ENCODE peak calls at places on chromosomes 4 and X, in ten cellular contexts. W, R, V, K, I, T, B, E, U and N are unnamed samples.

GRCh38 chrX:134725103-134725690 is 66.9 kb upstream of the PLAC1 start:
- DNase-seq in W (no peak), R (no peak), V (no peak), K (no peak), I (no peak), T (no peak), B (no peak), E (no peak), U (no peak), N (no peak)

GRCh38 chrX:39760930-39761329 is 336.8 kb downstream of the BCOR start:
- DNase-seq in W (no peak), R (no peak), V (no peak), K (no peak), I (no peak), T (no peak), B (no peak), E (no peak), U (no peak), N (no peak)

GRCh38 chr4:8144359-8144758 is 14.3 kb downstream of the ABLIM2 start:
- DNase-seq in W (no peak), R (no peak), V (no peak), K (no peak), I (no peak), T (peak), B (no peak), E (no peak), U (no peak), N (no peak)

GRCh38 chr4:153512162-153512852 is 46.1 kb downstream of the TMEM131L start:
- DNase-seq in W (no peak), R (no peak), V (no peak), K (no peak), I (no peak), T (no peak), B (no peak), E (no peak), U (no peak), N (no peak)

GRCh38 chrX:153510383-153510782 is 7.1 kb upstream of the ATP2B3 start:
- DNase-seq in W (no peak), R (no peak), V (no peak), K (no peak), I (no peak), T (no peak), B (no peak), E (no peak), U (no peak), N (no peak)

GRCh38 chr4:166655231-166655630 is 579.1 kb downstream of the SPOCK3 start:
- DNase-seq in W (no peak), R (no peak), V (no peak), K (no peak), I (no peak), T (no peak), B (no peak), E (no peak), U (no peak), N (no peak)

GRCh38 chr4:26462874-26463273 is 27.4 kb downstream of the CCKAR start:
- DNase-seq in W (no peak), R (no peak), V (no peak), K (no peak), I (no peak), T (no peak), B (peak), E (no peak), U (no peak), N (no peak)

GRCh38 chrX:115968436-115969252 is 201.9 kb upstream of the AGTR2 start:
- DNase-seq in W (no peak), R (no peak), V (no peak), K (no peak), I (no peak), T (peak), B (peak), E (peak), U (peak), N (peak)

GRCh38 chr4:2591189-2591588 is 54.7 kb downstream of the FAM193A start:
- DNase-seq in W (no peak), R (no peak), V (no peak), K (no peak), I (no peak), T (no peak), B (peak), E (no peak), U (no peak), N (no peak)

GRCh38 chrX:101191217-101191750 is 28.3 kb upstream of the DRP2 start:
- DNase-seq in W (peak), R (no peak), V (no peak), K (no peak), I (no peak), T (no peak), B (no peak), E (peak), U (no peak), N (no peak)

GRCh38 chrX:44104699-44105098 is 131.5 kb upstream of the NDP start:
- DNase-seq in W (no peak), R (no peak), V (no peak), K (no peak), I (no peak), T (no peak), B (no peak), E (no peak), U (no peak), N (no peak)

GRCh38 chr4:8191136-8191747 is 7.8 kb upstream of the SH3TC1 start:
- DNase-seq in W (no peak), R (no peak), V (no peak), K (no peak), I (no peak), T (no peak), B (peak), E (no peak), U (peak), N (peak)

GRCh38 chrX:150767475-150768131 is 74.4 kb downstream of the MTMR1 start:
- DNase-seq in W (no peak), R (no peak), V (no peak), K (no peak), I (peak), T (no peak), B (peak), E (no peak), U (no peak), N (no peak)

GRCh38 chr4:1939664-1940509 is 68.7 kb downstream of the NSD2 start:
- DNase-seq in W (no peak), R (no peak), V (no peak), K (no peak), I (no peak), T (no peak), B (peak), E (no peak), U (peak), N (peak)

GRCh38 chr4:181517521-181517920 is 725.7 kb upstream of the TENM3 start:
- DNase-seq in W (no peak), R (no peak), V (no peak), K (no peak), I (no peak), T (no peak), B (peak), E (no peak), U (no peak), N (no peak)

GRCh38 chrX:107978707-107979307 is 3.4 kb downstream of the TEX13B start:
- DNase-seq in W (no peak), R (no peak), V (no peak), K (no peak), I (no peak), T (peak), B (peak), E (peak), U (peak), N (no peak)

GRCh38 chr4:53558981-53559620 is 32.2 kb downstream of the LNX1 start:
- DNase-seq in W (no peak), R (no peak), V (no peak), K (no peak), I (no peak), T (no peak), B (no peak), E (no peak), U (no peak), N (no peak)

GRCh38 chr4:184383497-184384055 is 90.8 kb downstream of the IRF2 start:
- DNase-seq in W (no peak), R (no peak), V (no peak), K (no peak), I (no peak), T (no peak), B (peak), E (no peak), U (peak), N (peak)

GRCh38 chr4:112327950-112328349 is 30.8 kb downstream of the ALPK1 start:
- DNase-seq in W (no peak), R (no peak), V (no peak), K (no peak), I (no peak), T (peak), B (peak), E (no peak), U (peak), N (no peak)

GRCh38 chr4:121951570-121952110 is at the start of gene TRPC3:
- DNase-seq in W (peak), R (no peak), V (no peak), K (peak), I (no peak), T (peak), B (peak), E (peak), U (no peak), N (peak)